ENCODE peak calls at places on chromosomes 6 and 20, in nine cellular contexts. D is transverse colon, I is GM23338, O is PC-3, L is kidney epithelial cell, K is foreskin fibroblast, M is psoas muscle, F is NB4, Y is neural progenitor cell. W is an unnamed sample.

GRCh38 chr6:169994734-169995133 is 243.3 kb downstream of the ERMARD start:
- DNase-seq in Y (no peak), F (no peak), L (no peak), M (no peak), D (no peak), K (no peak), I (no peak), O (no peak), W (no peak)

GRCh38 chr6:4936681-4937041 is 67.2 kb downstream of the RPP40 start:
- DNase-seq in M (no peak), K (peak; percentile 71), Y (peak; percentile 49), O (peak; percentile 58), D (no peak), F (peak; percentile 65), L (no peak), I (peak; percentile 57), W (peak; percentile 24)

GRCh38 chr6:11632795-11633511 is 95.4 kb downstream of the TMEM170B start:
- DNase-seq in Y (peak; percentile 61), D (no peak), K (peak; percentile 71), F (no peak), L (no peak), M (no peak), I (no peak), O (peak; percentile 44), W (no peak)

GRCh38 chr6:34791842-34792604 is at the start of gene BLTP3A:
- DNase-seq in F (peak; percentile 93), D (peak; percentile 75), M (peak; percentile 81), O (peak; percentile 80), K (peak; percentile 90), L (no peak), Y (peak; percentile 93), I (peak; percentile 87), W (no peak)

GRCh38 chr20:51542033-51542893 is at the start of gene NFATC2:
- DNase-seq in F (peak; percentile 78), L (no peak), M (peak; percentile 47), I (peak; percentile 69), O (peak; percentile 69), D (peak; percentile 68), Y (peak; percentile 79), K (no peak), W (no peak)

GRCh38 chr6:514396-514973 is 122.9 kb downstream of the IRF4 start:
- DNase-seq in K (no peak), I (peak; percentile 60), O (no peak), F (peak; percentile 80), L (no peak), D (no peak), Y (no peak), M (no peak), W (no peak)

GRCh38 chr6:129117355-129117754 is 234.4 kb downstream of the LAMA2 start:
- DNase-seq in Y (no peak), K (no peak), O (no peak), D (no peak), I (no peak), M (no peak), L (no peak), F (no peak), W (no peak)

GRCh38 chr6:22108199-22108598 is 188.6 kb downstream of the PRL start:
- DNase-seq in O (no peak), K (peak; percentile 24), L (peak; percentile 57), D (no peak), M (no peak), I (no peak), F (no peak), Y (no peak), W (no peak)

DNA sequence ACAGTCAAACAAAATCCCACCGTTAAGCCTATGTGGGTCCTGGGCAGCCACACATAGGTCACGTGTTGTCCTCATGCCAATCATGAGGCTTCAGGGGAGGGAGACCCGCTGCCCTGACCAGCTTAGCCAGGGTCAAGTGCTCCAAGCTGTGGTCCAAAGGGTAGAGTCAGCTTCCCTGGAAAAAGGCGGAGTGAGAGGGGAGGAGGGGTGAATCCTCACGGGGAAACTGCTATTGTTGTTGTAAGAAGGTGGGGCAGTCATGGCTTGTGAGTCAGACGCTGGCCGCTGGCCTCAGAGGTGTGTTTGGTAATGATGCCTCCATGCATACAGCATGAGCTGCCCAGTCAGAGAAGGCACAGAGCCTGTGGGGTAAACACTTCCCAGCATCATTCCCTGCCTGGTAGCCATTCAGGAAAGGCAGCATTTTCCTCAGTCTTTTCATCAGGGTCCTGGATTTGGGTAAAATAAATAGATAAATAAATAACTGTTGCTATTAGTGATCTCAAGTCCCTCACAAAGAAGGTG is 8.7 kb downstream of the CST3 start:
- DNase-seq in K (peak; percentile 87), I (no peak), L (peak; percentile 74), O (peak; percentile 94), Y (no peak), M (peak; percentile 63), D (peak; percentile 80), F (no peak), W (peak; percentile 77)
- H3K4me3 ChIP-seq in K (no peak overlapping the region), I (no peak overlapping the region), L (no peak overlapping the region), O (no peak overlapping the region), Y (no peak overlapping the region), M (no peak overlapping the region), D (no peak overlapping the region), F (no peak overlapping the region), W (no peak overlapping the region)

GRCh38 chr20:3673551-3674070 is 8.2 kb downstream of the ADAM33 start:
- DNase-seq in Y (no peak), F (no peak), K (no peak), L (no peak), M (no peak), I (peak; percentile 54), O (no peak), D (no peak), W (no peak)

GRCh38 chr20:3672864-3673550 is 8.8 kb downstream of the ADAM33 start:
- DNase-seq in F (no peak), K (no peak), M (no peak), Y (no peak), D (no peak), I (peak; percentile 47), O (no peak), L (no peak), W (no peak)

GRCh38 chr20:3677733-3678132 is 4.1 kb downstream of the ADAM33 start:
- DNase-seq in K (peak; percentile 74), O (no peak), I (no peak), M (peak; percentile 65), Y (no peak), L (no peak), D (peak; percentile 28), F (no peak), W (no peak)

GRCh38 chr20:3674447-3674846 is 7.4 kb downstream of the ADAM33 start:
- DNase-seq in L (no peak), F (no peak), M (no peak), Y (no peak), I (no peak), K (no peak), O (no peak), D (no peak), W (no peak)

GRCh38 chr20:3674995-3675900 is 6.6 kb downstream of the ADAM33 start:
- DNase-seq in D (no peak), L (no peak), F (no peak), O (no peak), I (no peak), M (no peak), K (no peak), Y (no peak), W (no peak)
- TF ChIP-seq CTCF in D (no peak), L (no peak), F (no peak), O (no peak), I (no peak), M (no peak), K (no peak), Y (no peak), W (no peak)

GRCh38 chr6:52328303-52328662 is 33.7 kb upstream of the PAQR8 start:
- DNase-seq in F (no peak), D (peak; percentile 68), K (no peak), Y (no peak), I (no peak), O (no peak), L (no peak), M (no peak), W (no peak)

GRCh38 chr6:52328721-52329120 is 33.2 kb upstream of the PAQR8 start:
- DNase-seq in F (no peak), Y (no peak), D (no peak), O (no peak), I (no peak), K (no peak), M (no peak), L (no peak), W (no peak)

GRCh38 chr6:52324239-52324638 is 37.7 kb upstream of the PAQR8 start:
- DNase-seq in O (no peak), D (no peak), M (no peak), L (no peak), I (no peak), Y (no peak), K (no peak), F (no peak), W (no peak)

GRCh38 chr6:52326540-52327364 is 35.2 kb upstream of the PAQR8 start:
- DNase-seq in Y (no peak), K (no peak), M (no peak), I (no peak), F (no peak), O (no peak), L (no peak), D (no peak), W (no peak)

DNA sequence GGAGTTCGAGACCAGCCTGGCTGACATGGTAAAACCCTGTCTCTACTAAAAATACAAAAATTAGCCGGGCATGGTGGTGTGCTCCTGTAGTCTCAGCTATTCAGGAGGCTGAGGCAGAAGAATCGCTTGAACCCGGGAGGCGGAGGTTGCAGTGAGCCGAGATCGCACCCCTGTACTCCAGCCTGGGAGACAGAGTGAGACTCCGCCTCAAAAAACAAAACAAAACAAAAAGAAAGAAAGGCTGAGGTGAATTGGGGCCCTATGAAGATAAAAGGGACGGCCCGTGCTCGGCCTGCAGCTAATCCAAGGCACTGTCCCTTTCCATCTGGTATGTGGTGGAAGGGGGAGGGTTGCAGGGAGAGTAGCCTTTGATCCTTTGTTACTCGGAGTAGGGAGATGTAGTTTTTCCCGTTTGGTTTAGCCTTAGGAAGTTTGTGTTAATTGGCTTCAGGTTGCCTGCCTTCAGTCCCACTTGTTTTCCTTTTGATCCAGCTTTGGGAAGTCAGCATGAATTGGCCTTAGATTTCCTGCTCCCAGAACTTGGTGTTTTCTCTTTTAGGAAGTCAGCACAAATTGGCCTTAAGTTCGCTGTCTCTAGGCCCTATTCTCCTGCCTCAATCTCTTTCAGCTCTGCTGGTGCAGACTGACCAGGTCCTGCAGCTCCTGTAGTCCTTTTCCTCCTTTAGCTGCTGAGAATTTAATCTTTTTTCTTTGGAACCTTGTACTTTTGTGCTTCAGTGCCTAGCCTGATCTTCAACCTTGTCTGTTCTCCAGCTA is 36.1 kb upstream of the PAQR8 start:
- DNase-seq in M (no peak), F (no peak), I (peak; percentile 92), L (no peak), K (peak; percentile 19), O (no peak), Y (peak; percentile 90), D (peak; percentile 61), W (no peak)
- H3K4me3 ChIP-seq in M (no peak overlapping the region), F (no peak overlapping the region), I (peak overlapping the region; percentile 39), L (no peak overlapping the region), K (no peak overlapping the region), O (no peak overlapping the region), Y (peak overlapping the region; percentile 2), D (peak overlapping the region; percentile 8), W (no peak overlapping the region)

DNA sequence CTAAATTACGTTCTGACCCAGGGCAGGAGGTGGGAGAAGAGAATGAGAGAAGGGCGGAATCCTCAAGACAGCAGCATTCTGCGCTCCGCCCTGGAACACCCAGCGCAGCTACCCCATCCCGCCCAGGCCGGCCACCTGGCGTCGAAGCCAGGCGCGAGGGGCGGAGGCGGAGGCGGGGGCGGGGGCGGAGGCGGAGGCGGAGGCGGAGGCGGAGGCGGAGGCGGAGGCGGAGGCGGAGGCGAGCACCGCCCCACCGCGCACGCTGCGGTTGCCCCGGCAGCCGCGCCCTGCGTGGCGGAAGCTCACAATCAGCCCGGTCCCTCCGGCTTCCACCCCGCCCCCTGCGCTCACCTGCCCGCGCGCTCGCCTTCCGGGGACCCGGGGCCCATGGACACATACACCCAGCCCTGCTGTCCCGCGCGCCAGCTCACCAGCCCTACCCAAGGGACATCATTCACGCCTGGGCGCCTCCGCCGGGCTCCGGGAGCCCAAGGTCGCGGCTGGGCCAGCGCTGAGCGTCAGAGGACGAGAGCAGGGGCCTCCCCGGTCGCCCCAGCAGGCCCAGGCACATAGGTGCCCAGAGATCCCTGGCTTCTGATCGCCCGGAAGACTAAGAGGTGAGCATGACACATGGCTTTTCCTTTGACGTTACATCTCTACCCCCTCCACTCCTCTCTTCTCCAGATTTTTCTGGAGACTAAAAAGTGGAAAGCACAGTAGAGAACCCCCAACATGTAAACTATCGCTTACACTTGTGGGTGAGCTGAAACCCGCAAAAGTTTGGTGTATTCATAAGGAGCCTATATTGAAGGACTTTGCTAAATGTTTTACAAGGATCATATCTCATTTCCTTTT is at the start of gene ANKEF1:
- DNase-seq in O (peak; percentile 94), M (peak; percentile 73), I (peak; percentile 91), F (peak; percentile 53), Y (peak; percentile 88), K (peak; percentile 84), D (peak; percentile 92), L (peak; percentile 7), W (peak; percentile 6)
- TF ChIP-seq CTCF in O (no peak), M (no peak), I (no peak), F (no peak), Y (no peak), K (no peak), D (no peak), L (no peak), W (no peak)